ENCODE peak calls at places on chromosome 21, in five cellular contexts. N, U, W, A and S are unnamed samples.

GRCh38 chr21:34983680-34984086 is 65.4 kb downstream of the RUNX1 start:
- DNase-seq in N (peak), A (no peak), W (no peak), U (no peak), S (no peak)

GRCh38 chr21:42560517-42561179 is 47.0 kb downstream of the SLC37A1 start:
- DNase-seq in U (no peak), W (no peak), N (no peak), A (no peak), S (no peak)

GRCh38 chr21:40631201-40631600 is 215.8 kb downstream of the DSCAM start:
- DNase-seq in A (no peak), U (no peak), W (no peak), N (no peak), S (no peak)

GRCh38 chr21:40200962-40201361 is 333.7 kb downstream of the PCP4 start:
- DNase-seq in N (no peak), W (no peak), U (no peak), A (no peak), S (no peak)

GRCh38 chr21:26850116-26850643 is 5.0 kb upstream of the ADAMTS1 start:
- DNase-seq in A (peak), U (no peak), W (no peak), N (no peak), S (peak)

GRCh38 chr21:42039911-42040351 is 29.8 kb upstream of the ZBTB21 start:
- DNase-seq in W (no peak), U (no peak), N (no peak), A (no peak), S (no peak)

GRCh38 chr21:43191521-43191920 is 22.7 kb downstream of the CRYAA start:
- DNase-seq in A (no peak), U (no peak), N (no peak), W (no peak), S (no peak)

GRCh38 chr21:26124421-26124833 is 46.1 kb downstream of the APP start:
- DNase-seq in N (no peak), A (no peak), U (no peak), W (no peak), S (no peak)

GRCh38 chr21:32712043-32712442 is 15.8 kb downstream of the SYNJ1 start:
- DNase-seq in N (peak), W (no peak), U (no peak), A (no peak), S (peak)

GRCh38 chr21:19239696-19240095 is 836.1 kb upstream of the TMPRSS15 start:
- DNase-seq in A (no peak), U (no peak), W (no peak), N (no peak), S (no peak)

GRCh38 chr21:28118570-28118969 is 874.1 kb downstream of the LTN1 start:
- DNase-seq in W (no peak), A (no peak), N (no peak), U (no peak), S (no peak)

GRCh38 chr21:28111151-28111619 is 881.5 kb downstream of the LTN1 start:
- DNase-seq in U (no peak), W (peak), A (no peak), N (no peak), S (no peak)

GRCh38 chr21:26079376-26079775 is 91.2 kb downstream of the APP start:
- DNase-seq in U (no peak), W (no peak), A (no peak), N (no peak), S (no peak)

DNA sequence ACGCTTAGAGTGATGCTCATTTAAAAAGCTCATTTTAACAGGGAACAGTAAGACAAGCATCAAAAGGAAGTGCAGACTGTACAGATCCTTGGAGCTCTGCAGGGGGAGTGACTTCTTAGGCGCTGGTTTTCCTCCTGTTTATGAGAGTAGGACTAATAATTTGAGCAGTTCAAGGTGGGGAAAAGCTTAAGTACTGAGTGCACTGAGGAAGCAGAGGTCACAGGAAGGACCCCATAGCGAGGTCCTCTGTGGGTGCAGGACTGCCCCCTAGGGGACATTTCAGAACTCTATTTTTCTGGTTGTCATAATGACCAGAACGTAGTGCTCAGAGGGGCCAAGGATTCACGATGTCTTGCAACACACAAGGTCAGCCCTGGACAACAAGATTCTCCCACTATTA is 112.1 kb downstream of the HLCS start:
- DNase-seq in U (no peak), N (peak), A (peak), W (peak), S (peak)
- TF ChIP-seq CTCF in U (peak), N (peak), A (peak), W (peak), S (peak)

GRCh38 chr21:39084073-39084472 is 99.2 kb downstream of the PSMG1 start:
- DNase-seq in W (no peak), U (no peak), A (no peak), N (no peak), S (no peak)

GRCh38 chr21:39083377-39084008 is 99.8 kb downstream of the PSMG1 start:
- DNase-seq in U (no peak), A (no peak), W (no peak), N (no peak), S (no peak)

GRCh38 chr21:39084979-39085729 is 98.1 kb downstream of the PSMG1 start:
- DNase-seq in N (no peak), A (no peak), U (no peak), W (no peak), S (no peak)

GRCh38 chr21:39080366-39080765 is 102.9 kb downstream of the PSMG1 start:
- DNase-seq in A (no peak), W (no peak), N (no peak), U (no peak), S (no peak)

DNA sequence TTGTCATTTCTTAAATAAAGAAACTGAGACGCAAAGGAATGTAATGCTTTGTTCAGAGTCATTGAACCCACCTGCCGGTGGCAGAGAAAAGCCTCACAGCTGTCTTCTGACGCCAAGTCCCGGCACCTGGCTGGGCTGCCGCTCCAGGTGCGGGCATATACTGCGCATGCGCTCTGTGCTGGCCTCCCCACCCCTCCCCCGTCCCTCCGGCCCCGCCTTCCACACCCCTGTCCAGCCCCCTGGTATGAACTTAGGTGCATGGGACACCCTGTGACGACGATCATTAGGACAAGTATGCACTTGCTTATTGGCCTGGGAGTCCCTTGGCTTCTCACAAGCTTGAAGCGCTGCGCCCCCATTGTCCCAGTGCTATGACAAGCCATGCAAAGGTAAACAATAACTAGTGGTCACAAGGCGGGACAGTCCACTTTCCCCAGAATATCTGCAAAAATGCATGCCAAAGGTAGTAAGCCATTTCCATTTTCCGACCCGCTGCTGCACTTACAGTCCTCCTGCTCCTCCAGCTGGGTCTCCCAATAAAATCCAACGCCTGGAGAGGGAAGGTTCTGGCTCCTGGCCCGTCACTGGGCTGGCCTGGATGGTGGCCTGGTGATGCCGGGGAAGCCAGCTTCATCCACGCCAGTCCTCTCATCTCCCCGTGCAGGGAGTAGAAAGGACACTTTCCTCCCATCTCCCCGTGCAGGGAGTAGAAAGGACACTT is 100.4 kb downstream of the PSMG1 start:
- DNase-seq in W (no peak), U (no peak), A (no peak), N (no peak), S (no peak)
- TF ChIP-seq CTCF in W (no peak), U (no peak), A (no peak), N (no peak), S (no peak)

DNA sequence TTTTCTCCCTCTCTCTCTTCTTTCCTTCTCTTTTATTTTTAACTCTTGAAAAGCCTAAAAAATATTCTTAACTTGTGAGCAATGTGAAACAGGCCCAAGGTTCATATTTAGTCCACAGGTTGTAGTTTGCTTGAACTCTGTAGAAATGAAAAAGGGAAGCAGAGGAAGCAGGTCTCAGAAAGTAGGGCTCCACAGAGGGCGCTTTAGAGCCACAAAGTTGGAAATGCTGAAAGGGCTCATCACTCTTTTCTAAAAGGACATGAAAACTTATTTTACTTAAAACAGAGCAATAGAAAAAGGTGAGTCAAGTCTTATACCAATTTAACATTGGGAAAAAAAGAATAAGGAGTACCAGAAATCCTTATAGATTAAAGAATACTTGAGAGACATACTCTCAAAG is 247.0 kb downstream of the USP25 start:
- DNase-seq in U (no peak), N (no peak), W (no peak), A (peak), S (no peak)
- TF ChIP-seq CTCF in U (no peak), N (no peak), W (peak), A (peak), S (no peak)

GRCh38 chr21:33937146-33937545 is 21.5 kb upstream of the ATP5PO start:
- DNase-seq in U (no peak), W (no peak), A (no peak), N (no peak), S (no peak)

GRCh38 chr21:33938381-33938780 is 22.8 kb upstream of the ATP5PO start:
- DNase-seq in W (no peak), A (no peak), U (no peak), N (no peak), S (no peak)

GRCh38 chr21:33936221-33937038 is 20.8 kb upstream of the ATP5PO start:
- DNase-seq in W (no peak), N (no peak), A (no peak), U (no peak), S (no peak)

GRCh38 chr21:33939224-33939623 is 23.6 kb upstream of the ATP5PO start:
- DNase-seq in U (no peak), A (no peak), N (no peak), W (no peak), S (no peak)

GRCh38 chr21:33937931-33938339 is 22.3 kb upstream of the ATP5PO start:
- DNase-seq in A (no peak), W (no peak), N (no peak), U (no peak), S (peak)
- TF ChIP-seq CTCF in A (no peak), W (no peak), N (no peak), U (no peak), S (no peak)

GRCh38 chr21:44298301-44298700 is 1.6 kb upstream of the PFKL start:
- DNase-seq in A (no peak), W (no peak), N (no peak), U (no peak), S (peak)
- TF ChIP-seq CTCF in A (no peak), W (peak), N (peak), U (no peak), S (peak)

GRCh38 chr21:30446969-30447368 is 6.9 kb downstream of the KRTAP15-1 start:
- DNase-seq in A (no peak), N (no peak), W (no peak), U (no peak), S (no peak)

GRCh38 chr21:30439975-30440374 is at the start of gene KRTAP15-1:
- DNase-seq in U (no peak), W (no peak), N (no peak), A (no peak), S (no peak)

GRCh38 chr21:30443226-30443625 is 3.2 kb downstream of the KRTAP15-1 start:
- DNase-seq in A (no peak), W (no peak), U (no peak), N (no peak), S (no peak)

GRCh38 chr21:30448514-30448913 is 8.4 kb downstream of the KRTAP15-1 start:
- DNase-seq in U (no peak), A (no peak), W (no peak), N (no peak), S (no peak)

DNA sequence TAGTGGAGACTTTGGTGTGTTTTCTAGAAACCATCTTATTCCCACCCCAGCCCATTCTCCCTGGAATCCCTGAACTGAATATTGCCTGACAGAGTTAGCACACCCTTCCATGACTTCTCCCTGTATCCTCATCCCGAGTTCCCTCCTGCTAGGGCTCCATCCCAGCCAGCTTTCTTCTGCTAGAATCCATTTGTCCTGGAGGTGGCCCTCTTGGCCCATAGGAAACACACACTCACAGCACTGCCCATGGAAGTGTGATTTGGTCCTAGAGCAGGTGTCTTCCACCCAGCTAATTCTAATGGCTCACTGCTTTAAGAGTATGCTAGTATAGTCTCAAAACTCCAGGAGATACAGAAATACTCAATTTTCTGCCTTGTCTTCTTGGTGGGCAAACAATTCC is 4.1 kb downstream of the KRTAP15-1 start:
- DNase-seq in U (no peak), W (no peak), N (no peak), A (no peak), S (no peak)
- TF ChIP-seq CTCF in U (no peak), W (no peak), N (no peak), A (no peak), S (no peak)

GRCh38 chr21:24649691-24650090 is 957.6 kb downstream of the MRPL39 start:
- DNase-seq in A (no peak), W (no peak), N (no peak), U (no peak), S (no peak)
- TF ChIP-seq CTCF in A (no peak), W (no peak), N (no peak), U (no peak), S (no peak)

DNA sequence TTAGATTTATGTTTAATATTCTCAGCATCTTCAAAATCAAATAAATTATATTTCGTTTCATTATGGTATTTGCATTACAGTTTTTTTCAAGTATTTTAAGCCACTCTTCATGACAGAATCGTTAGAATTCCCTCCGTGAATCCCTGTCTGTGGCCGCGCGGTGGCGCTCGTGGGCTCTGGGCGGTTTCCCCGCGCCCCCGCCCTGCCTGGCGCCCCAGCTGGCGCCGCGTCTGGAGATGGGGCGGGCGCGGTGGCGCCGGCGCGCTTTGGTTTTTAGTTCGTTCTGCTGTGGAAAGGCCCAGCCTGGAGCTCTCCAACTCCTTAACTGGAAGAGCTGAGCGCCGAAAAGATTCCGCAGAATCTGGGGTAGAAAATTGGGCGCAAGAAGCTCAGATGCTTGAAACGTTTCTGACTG is 25.7 kb downstream of the PRMT2 start:
- DNase-seq in U (no peak), N (peak), W (peak), A (no peak), S (peak)
- TF ChIP-seq CTCF in U (peak), N (peak), W (peak), A (no peak), S (peak)